ENCODE peak calls at places on chromosomes 11 and 22, in six cellular contexts. D is breast epithelium, E is cardiac fibroblast, J is epithelial cell of esophagus, H is upper lobe of right lung, Z is HCT116. L is an unnamed sample.

GRCh38 chr22:23849009-23850006 is 8.4 kb upstream of the SLC2A11 start:
- DNase-seq in D (peak), H (peak), Z (peak), J (peak), E (peak), L (peak)

GRCh38 chr11:61543606-61544306 is 35.2 kb downstream of the LRRC10B start:
- DNase-seq in J (peak), Z (no peak), D (no peak), H (no peak), E (peak), L (peak)

GRCh38 chr11:126603486-126603885 is 248.0 kb downstream of the ST3GAL4 start:
- DNase-seq in D (no peak), J (no peak), E (no peak), H (no peak), Z (no peak), L (no peak)

GRCh38 chr22:42152661-42153270 is 22.2 kb upstream of the CYP2D6 start:
- DNase-seq in J (no peak), Z (no peak), E (no peak), D (no peak), H (no peak), L (no peak)

GRCh38 chr11:118226294-118226693 is 1.5 kb upstream of the JAML start:
- DNase-seq in D (no peak), Z (no peak), J (no peak), H (no peak), E (no peak), L (no peak)

GRCh38 chr11:2269601-2270321 is 627 bp downstream of the ASCL2 start:
- DNase-seq in H (peak), J (peak), D (peak), E (peak), Z (no peak), L (peak)

GRCh38 chr11:64607381-64608259 is 16.6 kb downstream of the SLC22A12 start:
- DNase-seq in Z (no peak), H (no peak), J (peak), E (peak), D (no peak), L (peak)

GRCh38 chr11:75557649-75558494 is 4.2 kb upstream of the SERPINH1 start:
- DNase-seq in J (peak), Z (no peak), E (peak), H (peak), D (no peak), L (peak)

GRCh38 chr11:85115798-85116197 is 511.3 kb downstream of the DLG2 start:
- DNase-seq in H (no peak), E (peak), D (no peak), Z (no peak), J (no peak), L (no peak)

GRCh38 chr11:31800398-31801265 is 10.5 kb downstream of the PAX6 start:
- DNase-seq in J (no peak), H (no peak), E (no peak), Z (no peak), D (no peak), L (no peak)

GRCh38 chr11:77184136-77184860 is 56.3 kb downstream of the MYO7A start:
- DNase-seq in D (no peak), H (no peak), Z (no peak), E (no peak), J (no peak), L (no peak)

GRCh38 chr22:41311487-41311886 is 10.2 kb downstream of the ZC3H7B start:
- DNase-seq in E (no peak), Z (no peak), H (no peak), J (no peak), D (no peak), L (no peak)

GRCh38 chr11:27795955-27796861 is 96.0 kb upstream of the BDNF start:
- DNase-seq in Z (no peak), E (no peak), H (no peak), J (no peak), D (no peak), L (peak)
- H3K4me3 ChIP-seq in Z (no peak), E (no peak), H (no peak), J (no peak), D (no peak), L (no peak)

DNA sequence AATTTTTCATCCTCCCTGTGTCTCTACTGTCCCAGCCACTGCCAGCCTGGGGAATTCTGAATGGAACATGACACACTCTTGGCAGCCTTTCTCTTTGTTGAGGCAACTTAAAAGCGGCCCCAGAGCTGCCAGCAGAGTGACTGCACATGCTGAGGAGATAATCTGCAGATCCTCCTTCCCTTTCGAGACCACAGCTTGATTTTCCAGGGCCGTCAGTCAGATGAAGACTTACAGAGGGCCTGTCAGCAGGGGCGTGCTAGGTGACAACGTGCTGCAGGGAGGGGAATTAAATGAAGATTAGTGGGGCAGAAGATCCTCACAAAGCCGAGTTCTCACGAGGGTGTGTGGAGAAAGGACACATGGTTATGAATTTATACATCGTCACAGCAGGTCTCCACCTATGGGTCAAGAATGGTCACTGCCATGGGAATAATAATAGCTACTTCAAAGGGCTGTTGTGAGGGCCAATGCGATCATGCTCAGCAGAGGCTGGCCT is 193.5 kb upstream of the PITPNB start:
- DNase-seq in H (no peak), D (no peak), E (peak), J (peak), Z (peak), L (peak)
- TF ChIP-seq CTCF in H (peak), D (peak), E (peak), J (peak), Z (peak), L (peak)

DNA sequence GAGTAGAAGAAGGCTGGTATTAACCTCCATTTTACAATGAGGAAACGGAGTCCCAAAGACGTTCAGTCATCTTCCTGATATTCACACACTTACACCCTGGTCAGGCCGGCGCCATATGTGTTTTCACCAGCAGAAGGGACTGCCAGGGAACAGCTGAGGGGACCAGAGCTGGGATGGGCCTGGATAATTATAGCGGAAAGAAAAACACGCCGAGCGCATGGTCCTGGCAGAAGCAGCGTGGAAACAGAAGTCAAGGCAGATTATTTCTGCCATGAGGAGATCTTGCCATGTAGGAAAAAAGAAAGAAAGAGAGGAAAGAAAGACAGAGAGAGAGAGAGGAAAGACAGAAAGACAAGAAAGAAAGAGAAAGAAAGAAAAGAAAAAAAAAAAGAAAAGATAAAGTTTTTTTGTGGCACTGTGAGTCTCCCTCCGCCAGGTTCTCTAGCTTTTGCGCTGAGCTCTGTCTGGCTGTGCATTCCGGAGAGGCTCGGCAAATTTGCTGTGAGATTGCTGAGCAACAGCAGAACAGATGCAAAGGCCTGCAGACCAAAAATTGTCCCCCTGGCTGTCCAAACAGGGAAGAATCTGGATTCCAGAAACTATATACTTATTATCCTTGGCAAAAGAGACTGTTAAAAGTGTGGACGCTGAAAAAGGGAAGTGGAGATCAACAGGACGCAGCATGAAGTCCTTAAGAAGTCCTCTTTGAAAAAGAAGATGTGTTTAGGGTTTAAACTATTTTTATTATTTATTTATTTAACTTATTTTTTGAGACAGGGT is 1.3 kb upstream of the UCP2 start:
- DNase-seq in H (peak), J (no peak), D (peak), Z (no peak), E (no peak), L (no peak)
- H3K4me3 ChIP-seq in H (peak), J (peak), D (peak), Z (peak), E (no peak), L (peak)

DNA sequence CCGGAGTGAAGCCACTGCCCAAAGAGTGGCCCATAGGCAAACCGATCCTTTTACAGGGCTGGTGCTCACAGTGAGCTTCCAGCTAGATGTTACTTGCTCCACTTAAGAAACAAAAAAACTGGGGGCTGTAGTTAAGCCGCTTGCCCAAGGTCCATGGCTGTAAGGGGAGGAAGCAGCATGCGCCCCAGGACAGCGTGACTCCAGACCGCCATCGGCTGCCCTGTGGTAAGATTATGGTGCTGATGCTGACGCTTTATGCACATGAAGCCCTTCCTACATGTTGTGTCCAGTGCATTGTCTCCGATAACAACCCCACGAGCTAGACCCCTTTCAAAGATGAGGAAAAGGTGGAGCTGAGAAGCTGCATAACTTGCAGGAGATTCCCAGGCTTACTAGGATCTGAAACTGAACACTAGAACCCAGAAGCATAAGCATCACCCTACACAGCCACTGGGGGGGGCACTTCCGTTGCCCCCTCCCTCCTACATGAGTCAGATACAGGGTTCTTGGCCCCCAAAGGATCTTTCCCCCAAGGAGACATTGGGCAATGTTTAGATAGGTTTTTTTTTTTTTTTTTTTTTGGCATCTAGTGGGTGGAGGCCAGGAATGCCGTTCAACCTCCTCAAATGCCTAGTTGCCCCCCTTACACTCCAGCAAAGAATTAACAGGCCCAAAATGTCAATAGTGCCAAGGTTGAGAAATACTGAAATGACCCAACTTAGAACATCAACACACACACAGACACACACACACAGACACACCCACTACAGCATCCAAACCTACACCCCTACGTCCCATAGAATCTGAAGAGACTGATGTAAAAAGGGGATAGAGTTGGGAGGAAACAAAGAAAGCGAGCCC is 53.9 kb downstream of the MN1 start:
- DNase-seq in J (peak), Z (no peak), D (no peak), H (no peak), E (peak), L (peak)
- TF ChIP-seq CTCF in J (peak), Z (peak), D (no peak), H (no peak), E (peak), L (peak)